ENCODE peak calls at places on chromosomes 6 and 20, in four cellular contexts. One of them, this sample, is unnamed.

GRCh38 chr6:220736-221475 is 71.4 kb upstream of the DUSP22 start:
- DNase-seq in GM12878: peak; percentile 78
- DNase-seq in K562: no peak
- DNase-seq in HepG2: peak; percentile 27
- DNase-seq in this sample: no peak

GRCh38 chr6:80607814-80608391 is 501.4 kb downstream of the BCKDHB start:
- DNase-seq in GM12878: no peak
- DNase-seq in K562: no peak
- DNase-seq in HepG2: no peak
- DNase-seq in this sample: no peak

GRCh38 chr6:27359231-27359630 is 29.3 kb upstream of the ZNF391 start:
- DNase-seq in GM12878: no peak
- DNase-seq in K562: no peak
- DNase-seq in HepG2: no peak
- DNase-seq in this sample: no peak

GRCh38 chr20:31662372-31662854 is 24.7 kb downstream of the COX4I2 start:
- DNase-seq in GM12878: no peak
- DNase-seq in K562: no peak
- DNase-seq in HepG2: no peak
- DNase-seq in this sample: no peak

GRCh38 chr6:24740861-24741260 is 21.9 kb upstream of the C6orf62 start:
- DNase-seq in GM12878: no peak
- DNase-seq in K562: no peak
- DNase-seq in HepG2: no peak
- DNase-seq in this sample: no peak

GRCh38 chr20:46348972-46349741 is 40.9 kb upstream of the CDH22 start:
- DNase-seq in GM12878: no peak
- DNase-seq in K562: peak; percentile 81
- DNase-seq in HepG2: peak; percentile 46
- DNase-seq in this sample: peak; percentile 90

GRCh38 chr20:9415426-9415825 is 99.0 kb upstream of the LAMP5 start:
- DNase-seq in GM12878: no peak
- DNase-seq in K562: no peak
- DNase-seq in HepG2: no peak
- DNase-seq in this sample: no peak

GRCh38 chr6:145815351-145815772 is 767 bp upstream of the FBXO30 start:
- DNase-seq in GM12878: no peak
- DNase-seq in K562: peak; percentile 47
- DNase-seq in HepG2: no peak
- DNase-seq in this sample: peak; percentile 74

GRCh38 chr6:2514965-2515543 is 235.7 kb downstream of the MYLK4 start:
- DNase-seq in GM12878: no peak
- DNase-seq in K562: no peak
- DNase-seq in HepG2: peak; percentile 99
- DNase-seq in this sample: no peak

GRCh38 chr20:40959325-40960092 is 69.1 kb upstream of the TOP1 start:
- DNase-seq in GM12878: no peak
- DNase-seq in K562: no peak
- DNase-seq in HepG2: no peak
- DNase-seq in this sample: no peak

GRCh38 chr20:18543932-18544331 is 23.3 kb upstream of the SMIM26 start:
- DNase-seq in GM12878: no peak
- DNase-seq in K562: no peak
- DNase-seq in HepG2: no peak
- DNase-seq in this sample: no peak

GRCh38 chr6:41771058-41771983 is 8.4 kb downstream of the FRS3 start:
- DNase-seq in GM12878: no peak
- DNase-seq in K562: no peak
- DNase-seq in HepG2: no peak
- DNase-seq in this sample: no peak

GRCh38 chr20:53751394-53752368 is 158.0 kb upstream of the ZNF217 start:
- DNase-seq in GM12878: peak; percentile 86
- DNase-seq in K562: no peak
- DNase-seq in HepG2: no peak
- DNase-seq in this sample: no peak

GRCh38 chr20:37956099-37956498 is 53.2 kb downstream of the VSTM2L start:
- DNase-seq in GM12878: no peak
- DNase-seq in K562: no peak
- DNase-seq in HepG2: no peak
- DNase-seq in this sample: no peak

GRCh38 chr20:45993197-45993951 is 15.3 kb upstream of the MMP9 start:
- DNase-seq in GM12878: no peak
- DNase-seq in K562: no peak
- DNase-seq in HepG2: peak; percentile 56
- DNase-seq in this sample: peak; percentile 40

GRCh38 chr6:127119361-127120108 is 1.1 kb downstream of the RSPO3 start:
- DNase-seq in GM12878: no peak
- DNase-seq in K562: no peak
- DNase-seq in HepG2: no peak
- DNase-seq in this sample: peak; percentile 48

GRCh38 chr20:675453-676314 is at the start of gene SCRT2:
- DNase-seq in GM12878: no peak
- DNase-seq in K562: peak; percentile 83
- DNase-seq in HepG2: peak; percentile 54
- DNase-seq in this sample: peak; percentile 81

GRCh38 chr6:16721977-16722376 is 39.3 kb downstream of the ATXN1 start:
- DNase-seq in GM12878: no peak
- DNase-seq in K562: no peak
- DNase-seq in HepG2: no peak
- DNase-seq in this sample: no peak

GRCh38 chr6:150753404-150754184 is 111.9 kb upstream of the MTHFD1L start:
- DNase-seq in GM12878: no peak
- DNase-seq in K562: no peak
- DNase-seq in HepG2: no peak
- DNase-seq in this sample: no peak

GRCh38 chr6:19995575-19996257 is 158.5 kb downstream of the ID4 start:
- DNase-seq in GM12878: no peak
- DNase-seq in K562: peak; percentile 31
- DNase-seq in HepG2: no peak
- DNase-seq in this sample: no peak

GRCh38 chr20:64211874-64212658 is 43.5 kb upstream of the PCMTD2 start:
- DNase-seq in GM12878: no peak
- DNase-seq in K562: no peak
- DNase-seq in HepG2: no peak
- DNase-seq in this sample: no peak

GRCh38 chr6:4281341-4282293 is 146.2 kb upstream of the ECI2 start:
- DNase-seq in GM12878: peak; percentile 53
- DNase-seq in K562: no peak
- DNase-seq in HepG2: no peak
- DNase-seq in this sample: no peak

GRCh38 chr6:150600302-150601017 is 775 bp downstream of the PLEKHG1 start:
- DNase-seq in GM12878: no peak
- DNase-seq in K562: peak; percentile 44
- DNase-seq in HepG2: peak; percentile 50
- DNase-seq in this sample: peak; percentile 68

GRCh38 chr6:27139753-27140522 is 107.6 kb upstream of the PRSS16 start:
- DNase-seq in GM12878: no peak
- DNase-seq in K562: peak; percentile 24
- DNase-seq in HepG2: no peak
- DNase-seq in this sample: no peak

GRCh38 chr6:158624684-158625682 is 19.6 kb downstream of the DYNLT1 start:
- DNase-seq in GM12878: no peak
- DNase-seq in K562: no peak
- DNase-seq in HepG2: no peak
- DNase-seq in this sample: no peak

GRCh38 chr6:21953831-21954801 is 342.7 kb downstream of the PRL start:
- DNase-seq in GM12878: no peak
- DNase-seq in K562: peak; percentile 17
- DNase-seq in HepG2: peak; percentile 15
- DNase-seq in this sample: peak; percentile 66

GRCh38 chr20:61748376-61748775 is 317.3 kb downstream of the TAF4 start:
- DNase-seq in GM12878: no peak
- DNase-seq in K562: no peak
- DNase-seq in HepG2: no peak
- DNase-seq in this sample: no peak

GRCh38 chr20:23068283-23068682 is 17.8 kb downstream of the CD93 start:
- DNase-seq in GM12878: no peak
- DNase-seq in K562: no peak
- DNase-seq in HepG2: no peak
- DNase-seq in this sample: no peak

GRCh38 chr20:41078329-41078728 is 49.7 kb downstream of the TOP1 start:
- DNase-seq in GM12878: peak; percentile 21
- DNase-seq in K562: no peak
- DNase-seq in HepG2: peak; percentile 77
- DNase-seq in this sample: peak; percentile 30

GRCh38 chr6:110509617-110510231 is 33.3 kb upstream of the SLC22A16 start:
- DNase-seq in GM12878: no peak
- DNase-seq in K562: no peak
- DNase-seq in HepG2: peak; percentile 46
- DNase-seq in this sample: no peak

GRCh38 chr20:50089787-50090177 is 23.2 kb downstream of the UBE2V1 start:
- DNase-seq in GM12878: no peak
- DNase-seq in K562: no peak
- DNase-seq in HepG2: no peak
- DNase-seq in this sample: no peak

GRCh38 chr20:50331469-50332251 is 141.0 kb downstream of the CEBPB start:
- DNase-seq in GM12878: no peak
- DNase-seq in K562: no peak
- DNase-seq in HepG2: peak; percentile 83
- DNase-seq in this sample: no peak

GRCh38 chr20:9617062-9617461 is 102.7 kb downstream of the LAMP5 start:
- DNase-seq in GM12878: no peak
- DNase-seq in K562: peak; percentile 41
- DNase-seq in HepG2: peak; percentile 67
- DNase-seq in this sample: peak; percentile 52

GRCh38 chr20:38873050-38873581 is 53.1 kb upstream of the FAM83D start:
- DNase-seq in GM12878: peak; percentile 91
- DNase-seq in K562: no peak
- DNase-seq in HepG2: no peak
- DNase-seq in this sample: no peak

GRCh38 chr6:151022492-151022891 is 157.0 kb downstream of the MTHFD1L start:
- DNase-seq in GM12878: no peak
- DNase-seq in K562: no peak
- DNase-seq in HepG2: no peak
- DNase-seq in this sample: no peak

GRCh38 chr20:11287156-11287555 is 613.4 kb upstream of the JAG1 start:
- DNase-seq in GM12878: no peak
- DNase-seq in K562: no peak
- DNase-seq in HepG2: no peak
- DNase-seq in this sample: no peak

GRCh38 chr6:83911278-83911677 is 51.8 kb downstream of the CYB5R4 start:
- DNase-seq in GM12878: no peak
- DNase-seq in K562: no peak
- DNase-seq in HepG2: no peak
- DNase-seq in this sample: no peak

GRCh38 chr20:58599966-58600365 is 51.1 kb upstream of the STX16 start:
- DNase-seq in GM12878: no peak
- DNase-seq in K562: no peak
- DNase-seq in HepG2: no peak
- DNase-seq in this sample: no peak

GRCh38 chr20:58596244-58597010 is 54.7 kb upstream of the STX16 start:
- DNase-seq in GM12878: no peak
- DNase-seq in K562: no peak
- DNase-seq in HepG2: no peak
- DNase-seq in this sample: no peak

GRCh38 chr20:58598271-58599015 is 52.6 kb upstream of the STX16 start:
- DNase-seq in GM12878: no peak
- DNase-seq in K562: no peak
- DNase-seq in HepG2: no peak
- DNase-seq in this sample: peak; percentile 57

GRCh38 chr20:58595167-58595566 is 55.9 kb upstream of the STX16 start:
- DNase-seq in GM12878: no peak
- DNase-seq in K562: no peak
- DNase-seq in HepG2: no peak
- DNase-seq in this sample: no peak

DNA sequence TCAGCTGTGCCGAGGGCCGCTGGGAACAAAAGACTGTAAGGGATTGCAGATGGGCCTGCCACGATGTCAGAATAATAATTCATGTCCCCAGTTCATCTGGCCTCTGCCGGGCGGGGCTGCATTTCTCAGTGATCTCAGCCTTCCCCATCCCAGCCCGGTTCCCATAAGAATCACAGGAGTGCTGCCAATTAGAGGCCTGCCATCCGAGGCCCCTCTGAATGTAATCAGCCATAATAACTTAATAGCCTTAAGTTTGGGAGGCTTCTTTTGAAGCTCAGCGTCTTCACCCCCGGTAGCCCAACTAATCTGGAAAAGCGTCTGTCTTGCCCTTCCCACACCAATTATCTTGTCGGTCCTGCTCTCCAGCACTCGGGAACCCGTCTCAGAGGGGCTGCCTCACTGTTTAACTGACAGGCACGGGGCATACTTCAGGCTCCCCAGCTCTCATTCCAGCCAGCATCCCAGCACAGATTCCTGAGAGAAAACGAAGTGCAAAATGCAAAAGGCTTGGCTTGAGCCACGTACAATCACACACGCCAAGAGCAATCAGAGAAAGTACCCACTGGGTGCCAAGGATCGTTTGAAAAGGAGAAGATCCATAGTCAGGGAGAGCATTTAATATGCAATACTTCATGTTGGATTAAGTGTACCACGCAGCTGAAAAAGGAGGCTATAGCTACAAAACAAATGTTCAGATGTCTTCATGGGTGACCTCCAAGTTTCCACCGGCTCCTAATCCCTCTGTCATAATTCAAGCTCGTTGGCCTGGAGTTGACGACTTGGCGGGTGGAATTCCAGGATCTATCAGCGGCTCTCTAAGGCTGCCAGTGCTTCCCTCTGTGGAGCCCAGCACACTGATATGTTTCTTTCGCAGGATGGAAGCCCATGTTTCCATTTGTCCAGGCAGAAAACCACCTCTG is 53.8 kb upstream of the STX16 start:
- DNase-seq in GM12878: no peak
- DNase-seq in K562: no peak
- DNase-seq in HepG2: no peak
- DNase-seq in this sample: no peak
- TF ChIP-seq MXI1 in GM12878: no peak
- TF ChIP-seq MXI1 in K562: no peak
- TF ChIP-seq MXI1 in HepG2: no peak
- TF ChIP-seq MXI1 in this sample: no peak

DNA sequence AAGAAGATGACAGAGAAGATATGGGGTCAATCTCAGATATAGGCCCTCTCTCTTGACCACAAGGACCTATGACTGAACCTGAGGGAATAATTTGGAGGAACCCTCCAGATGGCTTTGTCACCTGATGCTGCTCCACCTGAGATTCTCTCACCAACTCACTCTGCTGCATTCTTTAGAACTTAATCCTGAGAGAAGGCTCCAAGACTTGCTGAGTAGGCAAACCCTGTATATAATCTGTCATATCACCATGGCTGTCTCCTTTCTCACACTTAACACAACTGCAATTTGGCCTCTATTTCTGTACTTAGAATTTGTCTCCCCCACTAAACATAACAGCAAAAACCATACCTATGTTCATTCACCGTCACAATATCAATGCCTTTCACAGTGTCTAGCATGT is 172.3 kb downstream of the PKHD1 start:
- DNase-seq in GM12878: no peak
- DNase-seq in K562: no peak
- DNase-seq in HepG2: no peak
- DNase-seq in this sample: no peak
- TF ChIP-seq FOXM1 in GM12878: no peak
- TF ChIP-seq FOXM1 in K562: no peak
- TF ChIP-seq FOXM1 in HepG2: no peak
- TF ChIP-seq FOXM1 in this sample: no peak

GRCh38 chr6:136524339-136524935 is 25.8 kb downstream of the MAP7 start:
- DNase-seq in GM12878: no peak
- DNase-seq in K562: no peak
- DNase-seq in HepG2: no peak
- DNase-seq in this sample: no peak
- TF ChIP-seq MXI1 in GM12878: no peak
- TF ChIP-seq MXI1 in K562: no peak
- TF ChIP-seq MXI1 in HepG2: no peak
- TF ChIP-seq MXI1 in this sample: no peak

GRCh38 chr20:62860391-62860923 is 1.2 kb downstream of the TCFL5 start:
- DNase-seq in GM12878: no peak
- DNase-seq in K562: no peak
- DNase-seq in HepG2: peak; percentile 39
- DNase-seq in this sample: no peak
- TF ChIP-seq FOXM1 in GM12878: no peak
- TF ChIP-seq FOXM1 in K562: no peak
- TF ChIP-seq FOXM1 in HepG2: no peak
- TF ChIP-seq FOXM1 in this sample: no peak

This sample was measured in SK-N-SH.